ENCODE peak calls at places on chromosomes 11 and 22, in eight cellular contexts. N is PC-3, D is suprapubic skin, R is GM12878, O is aorta, U is ovary, Z is psoas muscle, C is AG04450. T is an unnamed sample.

GRCh38 chr22:49372530-49373288 is 455.0 kb downstream of the BRD1 start:
- DNase-seq in N (peak; percentile 23), D (peak; percentile 58), R (no peak), O (no peak), U (no peak), Z (no peak), C (no peak), T (no peak)

GRCh38 chr22:50576806-50577696 is 1.2 kb downstream of the CPT1B start:
- DNase-seq in N (no peak), D (no peak), R (no peak), O (peak; percentile 32), U (no peak), Z (no peak), C (no peak), T (no peak)

GRCh38 chr11:103529217-103529684 is 420.0 kb downstream of the DYNC2H1 start:
- DNase-seq in N (peak; percentile 96), D (no peak), R (no peak), O (no peak), U (no peak), Z (no peak), C (no peak), T (no peak)

GRCh38 chr22:37674951-37675929 is at the start of gene LGALS1:
- DNase-seq in N (peak; percentile 95), D (peak; percentile 99), R (no peak), O (peak; percentile 98), U (peak; percentile 99), Z (peak; percentile 98), C (peak; percentile 98), T (peak; percentile 47)

GRCh38 chr22:41766476-41766875 is 34.0 kb upstream of the CCDC134 start:
- DNase-seq in N (no peak), D (no peak), R (no peak), O (no peak), U (no peak), Z (no peak), C (no peak), T (no peak)

GRCh38 chr11:131408011-131408640 is 37.7 kb downstream of the NTM start:
- DNase-seq in N (peak; percentile 65), D (no peak), R (no peak), O (peak; percentile 55), U (no peak), Z (no peak), C (no peak), T (no peak)

GRCh38 chr11:129853508-129854228 is 38.0 kb downstream of the TMEM45B start:
- DNase-seq in N (peak; percentile 99), D (no peak), R (no peak), O (no peak), U (peak; percentile 52), Z (peak; percentile 27), C (no peak), T (peak; percentile 59)

GRCh38 chr11:116638463-116638862 is 134.3 kb downstream of the BUD13 start:
- DNase-seq in N (no peak), D (no peak), R (no peak), O (no peak), U (no peak), Z (no peak), C (no peak), T (no peak)

GRCh38 chr11:8408151-8408930 is 144.7 kb upstream of the LMO1 start:
- DNase-seq in N (no peak), D (no peak), R (no peak), O (no peak), U (no peak), Z (no peak), C (no peak), T (no peak)

GRCh38 chr11:94120946-94121345 is 7.7 kb upstream of the PANX1 start:
- DNase-seq in N (peak; percentile 96), D (no peak), R (no peak), O (no peak), U (no peak), Z (no peak), C (peak; percentile 54), T (no peak)

GRCh38 chr11:84498016-84498415 is 1129.1 kb downstream of the DLG2 start:
- DNase-seq in N (no peak), D (no peak), R (no peak), O (peak; percentile 75), U (peak; percentile 16), Z (peak; percentile 8), C (no peak), T (no peak)

GRCh38 chr22:39292561-39293074 is 26.8 kb downstream of the RPL3 start:
- DNase-seq in N (peak; percentile 87), D (peak; percentile 93), R (no peak), O (peak; percentile 98), U (peak; percentile 89), Z (peak; percentile 91), C (peak; percentile 84), T (no peak)

DNA sequence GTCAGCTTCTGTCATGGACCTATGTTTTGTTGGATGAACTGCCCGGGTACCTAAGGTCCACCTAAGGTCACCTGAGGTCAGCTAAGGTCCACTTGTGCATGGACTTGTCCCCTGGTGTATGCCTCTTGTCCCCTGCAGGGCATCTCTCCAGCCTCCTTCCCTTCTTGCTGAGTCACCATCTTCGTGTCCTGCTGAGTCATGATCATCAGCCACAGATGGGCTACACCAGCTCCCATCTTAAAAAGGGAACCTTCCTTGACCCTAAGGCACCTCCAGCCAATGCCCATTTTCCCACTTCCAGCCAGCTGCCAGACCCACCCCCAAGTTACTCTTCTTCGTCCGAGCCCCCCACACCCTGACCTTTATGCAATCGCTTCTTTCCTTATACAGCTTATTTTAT is 544.9 kb downstream of the TBC1D22A start:
- DNase-seq in N (peak; percentile 51), D (peak; percentile 15), R (no peak), O (no peak), U (no peak), Z (no peak), C (peak; percentile 13), T (no peak)
- H3K9me3 ChIP-seq in N (no peaks in the 10 kb centered on the region), D (no peaks in the 10 kb centered on the region), R (no peaks in the 10 kb centered on the region), O (no peaks in the 10 kb centered on the region), U (no peaks in the 10 kb centered on the region), Z (no peaks in the 10 kb centered on the region), C (no peaks in the 10 kb centered on the region), T (no peaks in the 10 kb centered on the region)

DNA sequence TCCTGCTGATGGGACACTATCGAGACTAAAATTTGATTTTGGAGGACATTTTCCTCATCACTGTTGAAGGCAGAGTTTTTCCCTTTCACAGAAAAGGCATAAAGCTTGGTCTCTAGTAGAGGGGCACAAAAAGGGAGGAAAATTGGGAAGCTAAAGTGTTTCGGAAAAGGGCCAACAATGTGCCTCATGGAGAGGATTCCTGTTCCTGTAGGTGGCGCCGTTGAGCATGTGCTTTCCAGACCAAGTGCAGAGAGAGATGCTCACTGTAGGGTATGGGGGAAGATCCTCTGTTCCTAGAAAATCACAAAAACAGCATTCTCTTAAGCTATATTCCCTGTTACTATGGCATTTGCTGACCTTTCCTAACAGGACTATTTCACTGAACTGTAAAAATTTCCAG is 18.4 kb upstream of the OR4C5 start:
- DNase-seq in N (no peak), D (no peak), R (no peak), O (no peak), U (no peak), Z (no peak), C (no peak), T (no peak)
- H3K9me3 ChIP-seq in N (no peaks in the 10 kb centered on the region), D (peaks cover 34% of the 10 kb centered on the region), R (no peaks in the 10 kb centered on the region), O (peaks cover 3% of the 10 kb centered on the region), U (no peaks in the 10 kb centered on the region), Z (peaks cover 17% of the 10 kb centered on the region), C (no peaks in the 10 kb centered on the region), T (no peaks in the 10 kb centered on the region)

GRCh38 chr11:69664901-69665300 is 10.3 kb downstream of the LTO1 start:
- DNase-seq in N (no peak), D (peak; percentile 69), R (no peak), O (no peak), U (no peak), Z (no peak), C (no peak), T (no peak)

GRCh38 chr11:69665669-69666068 is 9.5 kb downstream of the LTO1 start:
- DNase-seq in N (no peak), D (no peak), R (no peak), O (no peak), U (no peak), Z (no peak), C (no peak), T (no peak)

GRCh38 chr11:69666752-69667536 is 8.2 kb downstream of the LTO1 start:
- DNase-seq in N (no peak), D (no peak), R (no peak), O (no peak), U (no peak), Z (no peak), C (no peak), T (no peak)

GRCh38 chr11:69667619-69668604 is 7.2 kb downstream of the LTO1 start:
- DNase-seq in N (no peak), D (peak; percentile 38), R (no peak), O (no peak), U (no peak), Z (no peak), C (no peak), T (no peak)

GRCh38 chr11:69666261-69666660 is 8.9 kb downstream of the LTO1 start:
- DNase-seq in N (no peak), D (peak; percentile 58), R (no peak), O (no peak), U (no peak), Z (no peak), C (no peak), T (no peak)
- H3K9me3 ChIP-seq in N (no peaks in the 10 kb centered on the region), D (no peaks in the 10 kb centered on the region), R (no peaks in the 10 kb centered on the region), O (no peaks in the 10 kb centered on the region), U (no peaks in the 10 kb centered on the region), Z (no peaks in the 10 kb centered on the region), C (no peaks in the 10 kb centered on the region), T (no peaks in the 10 kb centered on the region)

GRCh38 chr22:48242461-48242864 is 1480.0 kb downstream of the TBC1D22A start:
- DNase-seq in N (no peak), D (peak; percentile 65), R (no peak), O (no peak), U (no peak), Z (no peak), C (no peak), T (no peak)
- H3K9me3 ChIP-seq in N (no peaks in the 10 kb centered on the region), D (no peaks in the 10 kb centered on the region), R (no peaks in the 10 kb centered on the region), O (peaks cover 2% of the 10 kb centered on the region), U (no peaks in the 10 kb centered on the region), Z (no peaks in the 10 kb centered on the region), C (peaks cover 92% of the 10 kb centered on the region), T (no peaks in the 10 kb centered on the region)

GRCh38 chr11:3008746-3009336 is 16.7 kb upstream of the NAP1L4 start:
- DNase-seq in N (no peak), D (no peak), R (no peak), O (no peak), U (no peak), Z (no peak), C (no peak), T (no peak)
- H3K9me3 ChIP-seq in N (no peaks in the 10 kb centered on the region), D (no peaks in the 10 kb centered on the region), R (no peaks in the 10 kb centered on the region), O (no peaks in the 10 kb centered on the region), U (no peaks in the 10 kb centered on the region), Z (no peaks in the 10 kb centered on the region), C (no peaks in the 10 kb centered on the region), T (no peaks in the 10 kb centered on the region)

GRCh38 chr22:47921906-47922305 is 1159.5 kb downstream of the TBC1D22A start:
- DNase-seq in N (no peak), D (no peak), R (no peak), O (no peak), U (no peak), Z (no peak), C (no peak), T (no peak)
- H3K9me3 ChIP-seq in N (no peaks in the 10 kb centered on the region), D (peaks cover 10% of the 10 kb centered on the region), R (peaks cover 5% of the 10 kb centered on the region), O (peaks cover 9% of the 10 kb centered on the region), U (no peaks in the 10 kb centered on the region), Z (no peaks in the 10 kb centered on the region), C (peaks cover 87% of the 10 kb centered on the region), T (no peaks in the 10 kb centered on the region)

GRCh38 chr11:76206077-76206326 is 300 bp downstream of the WNT11 start:
- DNase-seq in N (no peak), D (no peak), R (no peak), O (no peak), U (no peak), Z (no peak), C (no peak), T (no peak)
- H3K9me3 ChIP-seq in N (no peaks in the 10 kb centered on the region), D (no peaks in the 10 kb centered on the region), R (no peaks in the 10 kb centered on the region), O (no peaks in the 10 kb centered on the region), U (no peaks in the 10 kb centered on the region), Z (no peaks in the 10 kb centered on the region), C (peaks cover 6% of the 10 kb centered on the region), T (no peaks in the 10 kb centered on the region)

T was measured in T-helper 17 cell.